ENCODE peak calls at places on chromosome 3, in nine cellular contexts. Z is mammary epithelial cell, T is caudate nucleus, X is neural crest cell, N is AG09319, A is amniotic stem cell, L is glutamatergic neuron, J is EH, D is dermis microvascular lymphatic vessel endothelial cell. R is an unnamed sample.

GRCh38 chr3:23489338-23490158 is 286.4 kb downstream of the UBE2E2 start:
- DNase-seq in Z (no peak), T (no peak), X (no peak), N (no peak), A (no peak), L (no peak), J (peak; percentile 49), D (peak; percentile 34), R (no peak)

GRCh38 chr3:63051920-63052319 is 176.7 kb upstream of the CADPS start:
- DNase-seq in Z (no peak), T (no peak), X (no peak), N (peak; percentile 58), A (no peak), L (peak; percentile 17), J (peak; percentile 92), D (no peak), R (no peak)

GRCh38 chr3:16183601-16184270 is 9.3 kb downstream of the GALNT15 start:
- DNase-seq in Z (peak; percentile 24), T (no peak), X (no peak), N (peak; percentile 59), A (peak; percentile 41), L (no peak), J (peak; percentile 95), D (no peak), R (peak; percentile 60)

GRCh38 chr3:79497447-79498111 is 270.2 kb downstream of the ROBO1 start:
- DNase-seq in Z (no peak), T (no peak), X (no peak), N (no peak), A (no peak), L (no peak), J (peak; percentile 20), D (peak; percentile 11), R (no peak)

GRCh38 chr3:43247556-43248186 is 38.7 kb upstream of the SNRK start:
- DNase-seq in Z (no peak), T (no peak), X (no peak), N (no peak), A (no peak), L (no peak), J (no peak), D (peak; percentile 27), R (no peak)

GRCh38 chr3:184642623-184643308 is 69.1 kb downstream of the MAGEF1 start:
- DNase-seq in Z (no peak), T (no peak), X (no peak), N (no peak), A (no peak), L (no peak), J (no peak), D (no peak), R (no peak)

GRCh38 chr3:152258448-152259302 is 10.1 kb upstream of the MBNL1 start:
- DNase-seq in Z (peak; percentile 98), T (no peak), X (no peak), N (peak; percentile 98), A (peak; percentile 95), L (no peak), J (peak; percentile 97), D (peak; percentile 85), R (peak; percentile 62)

GRCh38 chr3:174202146-174202545 is 657.0 kb upstream of the NAALADL2 start:
- DNase-seq in Z (no peak), T (no peak), X (no peak), N (no peak), A (no peak), L (no peak), J (no peak), D (no peak), R (no peak)

GRCh38 chr3:131221731-131222130 is 159.8 kb upstream of the NUDT16 start:
- DNase-seq in Z (peak; percentile 69), T (no peak), X (no peak), N (no peak), A (peak; percentile 2), L (no peak), J (peak; percentile 90), D (no peak), R (peak; percentile 9)

GRCh38 chr3:16249336-16249735 is 15.4 kb downstream of the DPH3 start:
- DNase-seq in Z (no peak), T (no peak), X (peak; percentile 29), N (no peak), A (peak; percentile 4), L (peak; percentile 60), J (peak; percentile 47), D (peak; percentile 56), R (no peak)

GRCh38 chr3:187798531-187799520 is 53.6 kb upstream of the BCL6 start:
- DNase-seq in Z (no peak), T (no peak), X (no peak), N (no peak), A (no peak), L (no peak), J (no peak), D (no peak), R (no peak)

GRCh38 chr3:14152233-14152962 is 26.0 kb downstream of the XPC start:
- DNase-seq in Z (no peak), T (no peak), X (no peak), N (no peak), A (no peak), L (no peak), J (peak; percentile 21), D (peak; percentile 26), R (no peak)

GRCh38 chr3:139353920-139354556 is 10.2 kb downstream of the MRPS22 start:
- DNase-seq in Z (peak; percentile 54), T (no peak), X (peak; percentile 26), N (peak; percentile 4), A (peak; percentile 26), L (peak; percentile 49), J (peak; percentile 70), D (peak; percentile 69), R (no peak)

GRCh38 chr3:119240101-119240581 is 537 bp downstream of the B4GALT4 start:
- DNase-seq in Z (peak; percentile 17), T (no peak), X (peak; percentile 36), N (no peak), A (no peak), L (no peak), J (peak; percentile 29), D (no peak), R (no peak)

GRCh38 chr3:15493436-15493835 is 28.1 kb downstream of the COLQ start:
- DNase-seq in Z (no peak), T (no peak), X (no peak), N (no peak), A (no peak), L (no peak), J (no peak), D (no peak), R (no peak)

GRCh38 chr3:16486201-16486600 is 27.3 kb downstream of the RFTN1 start:
- DNase-seq in Z (no peak), T (no peak), X (no peak), N (no peak), A (no peak), L (no peak), J (no peak), D (no peak), R (no peak)

GRCh38 chr3:190319660-190320059 is 2.6 kb downstream of the CLDN1 start:
- DNase-seq in Z (peak; percentile 99), T (no peak), X (no peak), N (no peak), A (no peak), L (no peak), J (no peak), D (no peak), R (no peak)

GRCh38 chr3:127691494-127691893 is 18.7 kb downstream of the ABTB1 start:
- DNase-seq in Z (no peak), T (no peak), X (no peak), N (no peak), A (no peak), L (peak; percentile 11), J (no peak), D (no peak), R (no peak)

GRCh38 chr3:17047162-17047561 is 162.4 kb downstream of the PLCL2 start:
- DNase-seq in Z (no peak), T (no peak), X (no peak), N (no peak), A (no peak), L (no peak), J (no peak), D (no peak), R (no peak)

GRCh38 chr3:194676471-194676870 is 4.5 kb upstream of the LSG1 start:
- DNase-seq in Z (no peak), T (no peak), X (no peak), N (no peak), A (no peak), L (no peak), J (no peak), D (no peak), R (no peak)

GRCh38 chr3:11381563-11381962 is 109.4 kb downstream of the ATG7 start:
- DNase-seq in Z (no peak), T (no peak), X (no peak), N (no peak), A (no peak), L (no peak), J (no peak), D (no peak), R (no peak)

GRCh38 chr3:68007621-68008226 is 353.3 kb upstream of the SUCLG2 start:
- DNase-seq in Z (no peak), T (no peak), X (peak; percentile 36), N (no peak), A (no peak), L (peak; percentile 58), J (no peak), D (no peak), R (no peak)

GRCh38 chr3:129230311-129231019 is 18.9 kb upstream of the COPG1 start:
- DNase-seq in Z (peak; percentile 91), T (no peak), X (no peak), N (no peak), A (peak; percentile 66), L (no peak), J (peak; percentile 92), D (peak; percentile 83), R (no peak)

GRCh38 chr3:10365791-10366190 is 44.9 kb upstream of the SEC13 start:
- DNase-seq in Z (peak; percentile 23), T (no peak), X (no peak), N (no peak), A (no peak), L (no peak), J (peak; percentile 25), D (peak; percentile 11), R (no peak)

GRCh38 chr3:85567074-85567676 is 608.4 kb downstream of the CADM2 start:
- DNase-seq in Z (peak; percentile 14), T (no peak), X (peak; percentile 51), N (no peak), A (no peak), L (peak; percentile 74), J (peak; percentile 14), D (peak; percentile 4), R (no peak)

GRCh38 chr3:8668216-8668615 is 23.6 kb upstream of the SSUH2 start:
- DNase-seq in Z (no peak), T (no peak), X (no peak), N (no peak), A (no peak), L (no peak), J (peak; percentile 55), D (no peak), R (no peak)

GRCh38 chr3:143654906-143655305 is 193.4 kb downstream of the SLC9A9 start:
- DNase-seq in Z (peak; percentile 73), T (no peak), X (no peak), N (no peak), A (no peak), L (no peak), J (no peak), D (no peak), R (no peak)

GRCh38 chr3:169998668-169999131 is 32.1 kb downstream of the SEC62 start:
- DNase-seq in Z (peak; percentile 63), T (no peak), X (no peak), N (peak; percentile 60), A (peak; percentile 52), L (no peak), J (peak; percentile 89), D (no peak), R (no peak)

GRCh38 chr3:195906865-195907729 is 1.3 kb downstream of the TNK2 start:
- DNase-seq in Z (peak; percentile 66), T (no peak), X (no peak), N (no peak), A (no peak), L (no peak), J (peak; percentile 13), D (no peak), R (no peak)

GRCh38 chr3:167783781-167784180 is 48.3 kb downstream of the SERPINI1 start:
- DNase-seq in Z (no peak), T (no peak), X (no peak), N (no peak), A (no peak), L (no peak), J (no peak), D (no peak), R (no peak)

GRCh38 chr3:56413911-56414310 is 54.4 kb downstream of the ERC2 start:
- DNase-seq in Z (no peak), T (no peak), X (no peak), N (no peak), A (no peak), L (no peak), J (no peak), D (no peak), R (no peak)